ENCODE peak calls at places on chromosomes 6 and 20, in four cellular contexts. One of them, this sample, is unnamed.
A peak's percentile ranks its signal among the peaks of the same experiment; 100 is the strongest.

GRCh38 chr6:147160593-147160992 is 43.6 kb upstream of the STXBP5 start:
- DNase-seq in aorta: no peak
- DNase-seq in HCT116: no peak
- DNase-seq in astrocyte: no peak
- DNase-seq in this sample: no peak

GRCh38 chr6:89217308-89217999 is at the start of gene GABRR1:
- DNase-seq in HCT116: no peak
- DNase-seq in astrocyte: peak; percentile 4
- DNase-seq in aorta: no peak
- DNase-seq in this sample: no peak

GRCh38 chr6:110484321-110484720 is 7.9 kb upstream of the SLC22A16 start:
- DNase-seq in astrocyte: no peak
- DNase-seq in aorta: no peak
- DNase-seq in HCT116: no peak
- DNase-seq in this sample: no peak

GRCh38 chr20:63627129-63627699 is 313 bp upstream of the GMEB2 start:
- DNase-seq in astrocyte: peak; percentile 79
- DNase-seq in HCT116: peak; percentile 87
- DNase-seq in aorta: peak; percentile 98
- DNase-seq in this sample: peak; percentile 86

GRCh38 chr20:16123623-16124022 is 449.6 kb downstream of the KIF16B start:
- DNase-seq in astrocyte: no peak
- DNase-seq in HCT116: no peak
- DNase-seq in aorta: no peak
- DNase-seq in this sample: no peak

GRCh38 chr6:29558439-29559079 is 973 bp downstream of the UBD start:
- DNase-seq in aorta: no peak
- DNase-seq in astrocyte: no peak
- DNase-seq in HCT116: no peak
- DNase-seq in this sample: no peak

GRCh38 chr6:11011787-11012234 is 32.3 kb downstream of the ELOVL2 start:
- DNase-seq in astrocyte: no peak
- DNase-seq in HCT116: peak; percentile 52
- DNase-seq in aorta: no peak
- DNase-seq in this sample: no peak

GRCh38 chr6:84456803-84457202 is 229.4 kb upstream of the CEP162 start:
- DNase-seq in astrocyte: no peak
- DNase-seq in aorta: no peak
- DNase-seq in HCT116: no peak
- DNase-seq in this sample: no peak

GRCh38 chr6:157469378-157469777 is 88.4 kb downstream of the ZDHHC14 start:
- DNase-seq in astrocyte: no peak
- DNase-seq in aorta: no peak
- DNase-seq in HCT116: no peak
- DNase-seq in this sample: no peak

GRCh38 chr6:149221774-149222070 is 95.8 kb upstream of the TAB2 start:
- DNase-seq in HCT116: no peak
- DNase-seq in astrocyte: peak; percentile 91
- DNase-seq in aorta: no peak
- DNase-seq in this sample: no peak

GRCh38 chr20:38447931-38448675 is 13.0 kb upstream of the SNHG17 start:
- DNase-seq in aorta: peak; percentile 40
- DNase-seq in HCT116: no peak
- DNase-seq in astrocyte: no peak
- DNase-seq in this sample: no peak

GRCh38 chr6:139342957-139343750 is 31.3 kb downstream of the CITED2 start:
- DNase-seq in astrocyte: no peak
- DNase-seq in HCT116: no peak
- DNase-seq in aorta: no peak
- DNase-seq in this sample: no peak

GRCh38 chr6:134416501-134417154 is 98.7 kb upstream of the SGK1 start:
- DNase-seq in HCT116: no peak
- DNase-seq in aorta: no peak
- DNase-seq in astrocyte: peak; percentile 75
- DNase-seq in this sample: no peak

GRCh38 chr20:62475027-62475818 is 572 bp downstream of the GATA5 start:
- DNase-seq in astrocyte: no peak
- DNase-seq in HCT116: no peak
- DNase-seq in aorta: no peak
- DNase-seq in this sample: no peak
- H3K27ac ChIP-seq in astrocyte: no peak overlapping the region
- H3K27ac ChIP-seq in HCT116: no peak overlapping the region
- H3K27ac ChIP-seq in aorta: no peak overlapping the region
- H3K27ac ChIP-seq in this sample: no peak overlapping the region

DNA sequence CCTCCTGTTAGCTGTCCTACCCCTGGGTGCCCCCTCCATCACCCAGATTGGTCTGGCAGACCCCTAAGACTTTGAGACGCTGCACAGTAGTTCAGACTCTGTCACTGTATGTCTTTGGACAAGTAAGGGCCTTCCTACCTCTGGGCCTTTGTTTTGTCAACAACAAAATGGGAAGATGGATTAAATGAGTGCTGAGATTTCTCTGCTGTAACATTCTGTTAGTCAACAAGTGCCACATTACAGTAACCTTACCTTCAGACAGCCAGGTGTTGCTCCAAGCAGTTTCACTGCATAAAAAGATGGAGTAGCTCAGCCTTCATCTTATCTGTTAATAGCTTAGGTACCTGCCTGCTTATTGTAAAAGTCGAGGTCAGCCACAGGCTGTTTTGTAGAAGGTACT is 16.0 kb downstream of the CHMP4B start:
- DNase-seq in astrocyte: no peak
- DNase-seq in HCT116: no peak
- DNase-seq in aorta: no peak
- DNase-seq in this sample: no peak
- H3K27ac ChIP-seq in astrocyte: no peak overlapping the region
- H3K27ac ChIP-seq in HCT116: no peak overlapping the region
- H3K27ac ChIP-seq in aorta: peak overlapping the region; percentile 39
- H3K27ac ChIP-seq in this sample: no peak overlapping the region

GRCh38 chr20:237918-238317 is 10.9 kb downstream of the DEFB129 start:
- DNase-seq in HCT116: no peak
- DNase-seq in astrocyte: no peak
- DNase-seq in aorta: no peak
- DNase-seq in this sample: no peak

GRCh38 chr20:235891-236290 is 8.8 kb downstream of the DEFB129 start:
- DNase-seq in astrocyte: no peak
- DNase-seq in HCT116: no peak
- DNase-seq in aorta: no peak
- DNase-seq in this sample: no peak

GRCh38 chr20:237479-237878 is 10.4 kb downstream of the DEFB129 start:
- DNase-seq in HCT116: no peak
- DNase-seq in astrocyte: no peak
- DNase-seq in aorta: no peak
- DNase-seq in this sample: no peak
- H3K27ac ChIP-seq in HCT116: no peak overlapping the region
- H3K27ac ChIP-seq in astrocyte: no peak overlapping the region
- H3K27ac ChIP-seq in aorta: no peak overlapping the region
- H3K27ac ChIP-seq in this sample: no peak overlapping the region

GRCh38 chr6:158771399-158772158 is 47.6 kb downstream of the EZR start:
- DNase-seq in HCT116: no peak
- DNase-seq in aorta: no peak
- DNase-seq in astrocyte: no peak
- DNase-seq in this sample: no peak
- H3K27ac ChIP-seq in HCT116: peak overlapping the region; percentile 57
- H3K27ac ChIP-seq in aorta: no peak overlapping the region
- H3K27ac ChIP-seq in astrocyte: no peak overlapping the region
- H3K27ac ChIP-seq in this sample: no peak overlapping the region

GRCh38 chr6:57220083-57220703 is 1.9 kb downstream of the RAB23 start:
- DNase-seq in HCT116: no peak
- DNase-seq in astrocyte: no peak
- DNase-seq in aorta: no peak
- DNase-seq in this sample: no peak

GRCh38 chr6:57216235-57217101 is 5.6 kb downstream of the RAB23 start:
- DNase-seq in astrocyte: peak; percentile 75
- DNase-seq in aorta: no peak
- DNase-seq in HCT116: no peak
- DNase-seq in this sample: peak; percentile 31

GRCh38 chr6:57215260-57215659 is 6.8 kb downstream of the RAB23 start:
- DNase-seq in aorta: no peak
- DNase-seq in HCT116: no peak
- DNase-seq in astrocyte: no peak
- DNase-seq in this sample: no peak

GRCh38 chr6:57221191-57221935 is 744 bp downstream of the RAB23 start:
- DNase-seq in aorta: peak; percentile 90
- DNase-seq in astrocyte: peak; percentile 46
- DNase-seq in HCT116: peak; percentile 54
- DNase-seq in this sample: no peak

DNA sequence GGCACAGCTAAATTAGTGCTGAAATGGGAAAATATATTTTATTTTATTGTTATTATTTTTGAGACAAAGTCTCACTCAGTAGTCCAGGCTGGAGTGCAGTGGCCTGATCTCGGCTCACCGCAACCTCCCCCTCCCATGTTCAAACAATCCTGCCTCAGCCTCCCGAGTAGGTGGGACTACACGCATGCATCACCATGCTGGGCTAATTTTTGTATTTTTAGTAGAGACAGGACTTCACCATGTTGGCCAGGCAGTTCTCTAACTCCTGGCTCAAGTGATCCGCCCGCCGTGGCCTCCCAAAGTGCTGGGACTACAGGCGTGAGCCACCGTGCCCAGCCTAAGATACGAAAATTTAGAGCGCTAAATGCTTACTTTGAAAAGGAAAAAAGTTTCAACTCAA is 4.8 kb downstream of the RAB23 start:
- DNase-seq in astrocyte: no peak
- DNase-seq in HCT116: no peak
- DNase-seq in aorta: no peak
- DNase-seq in this sample: no peak
- H3K27ac ChIP-seq in astrocyte: no peak overlapping the region
- H3K27ac ChIP-seq in HCT116: no peak overlapping the region
- H3K27ac ChIP-seq in aorta: no peak overlapping the region
- H3K27ac ChIP-seq in this sample: no peak overlapping the region

GRCh38 chr6:15500901-15501805 is 161.7 kb downstream of the DTNBP1 start:
- DNase-seq in astrocyte: no peak
- DNase-seq in aorta: peak; percentile 57
- DNase-seq in HCT116: no peak
- DNase-seq in this sample: no peak
- H3K27ac ChIP-seq in astrocyte: no peak overlapping the region
- H3K27ac ChIP-seq in aorta: no peak overlapping the region
- H3K27ac ChIP-seq in HCT116: no peak overlapping the region
- H3K27ac ChIP-seq in this sample: no peak overlapping the region

DNA sequence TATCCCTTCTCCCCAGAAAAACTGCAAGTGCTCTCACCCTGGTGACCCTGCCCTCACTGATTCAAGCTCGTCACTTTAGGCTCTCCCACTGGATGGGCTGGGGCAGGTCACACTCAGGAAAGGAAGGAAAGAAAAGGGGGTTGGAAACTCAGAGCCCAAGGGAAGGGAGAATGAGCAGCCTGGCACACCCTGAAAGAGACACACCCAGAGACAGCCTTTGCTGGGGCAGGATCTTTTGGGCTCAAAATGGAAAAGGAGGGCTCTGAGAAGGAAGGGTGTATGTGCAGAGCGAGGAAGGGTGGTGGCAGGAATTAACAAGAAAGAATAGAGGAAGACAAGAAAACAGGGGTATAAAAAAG is 2.5 kb downstream of the PPP1R18 start:
- DNase-seq in astrocyte: no peak
- DNase-seq in aorta: no peak
- DNase-seq in HCT116: no peak
- DNase-seq in this sample: no peak
- H3K27ac ChIP-seq in astrocyte: peak overlapping the region; percentile 81
- H3K27ac ChIP-seq in aorta: peak overlapping the region; percentile 84
- H3K27ac ChIP-seq in HCT116: peak overlapping the region; percentile 85
- H3K27ac ChIP-seq in this sample: peak overlapping the region; percentile 66

GRCh38 chr20:35903843-35904242 is 50.5 kb downstream of the SCAND1 start:
- DNase-seq in HCT116: no peak
- DNase-seq in aorta: no peak
- DNase-seq in astrocyte: peak; percentile 60
- DNase-seq in this sample: no peak
- H3K27ac ChIP-seq in HCT116: no peak overlapping the region
- H3K27ac ChIP-seq in aorta: no peak overlapping the region
- H3K27ac ChIP-seq in astrocyte: no peak overlapping the region
- H3K27ac ChIP-seq in this sample: no peak overlapping the region

GRCh38 chr20:24998121-24998520 is 5.6 kb upstream of the APMAP start:
- DNase-seq in aorta: no peak
- DNase-seq in astrocyte: no peak
- DNase-seq in HCT116: no peak
- DNase-seq in this sample: no peak

GRCh38 chr20:24998631-24999445 is 6.3 kb upstream of the APMAP start:
- DNase-seq in aorta: peak; percentile 25
- DNase-seq in HCT116: no peak
- DNase-seq in astrocyte: no peak
- DNase-seq in this sample: no peak

GRCh38 chr20:24999568-24999967 is 7.0 kb upstream of the APMAP start:
- DNase-seq in HCT116: no peak
- DNase-seq in aorta: peak; percentile 13
- DNase-seq in astrocyte: no peak
- DNase-seq in this sample: no peak

GRCh38 chr20:25003002-25003401 is 10.5 kb upstream of the APMAP start:
- DNase-seq in HCT116: no peak
- DNase-seq in aorta: no peak
- DNase-seq in astrocyte: no peak
- DNase-seq in this sample: no peak

GRCh38 chr20:25000268-25000801 is 7.8 kb upstream of the APMAP start:
- DNase-seq in aorta: peak; percentile 78
- DNase-seq in HCT116: no peak
- DNase-seq in astrocyte: peak; percentile 68
- DNase-seq in this sample: no peak
- H3K27ac ChIP-seq in aorta: no peak overlapping the region
- H3K27ac ChIP-seq in HCT116: no peak overlapping the region
- H3K27ac ChIP-seq in astrocyte: no peak overlapping the region
- H3K27ac ChIP-seq in this sample: no peak overlapping the region

GRCh38 chr6:12570461-12571030 is 146.0 kb upstream of the PHACTR1 start:
- DNase-seq in astrocyte: peak; percentile 58
- DNase-seq in aorta: no peak
- DNase-seq in HCT116: no peak
- DNase-seq in this sample: no peak

GRCh38 chr6:12572884-12573824 is 143.4 kb upstream of the PHACTR1 start:
- DNase-seq in HCT116: no peak
- DNase-seq in aorta: no peak
- DNase-seq in astrocyte: peak; percentile 92
- DNase-seq in this sample: no peak

GRCh38 chr6:12567682-12568081 is 148.9 kb upstream of the PHACTR1 start:
- DNase-seq in HCT116: no peak
- DNase-seq in astrocyte: no peak
- DNase-seq in aorta: no peak
- DNase-seq in this sample: no peak

GRCh38 chr6:12566618-12567123 is 149.9 kb upstream of the PHACTR1 start:
- DNase-seq in HCT116: no peak
- DNase-seq in aorta: no peak
- DNase-seq in astrocyte: no peak
- DNase-seq in this sample: no peak

DNA sequence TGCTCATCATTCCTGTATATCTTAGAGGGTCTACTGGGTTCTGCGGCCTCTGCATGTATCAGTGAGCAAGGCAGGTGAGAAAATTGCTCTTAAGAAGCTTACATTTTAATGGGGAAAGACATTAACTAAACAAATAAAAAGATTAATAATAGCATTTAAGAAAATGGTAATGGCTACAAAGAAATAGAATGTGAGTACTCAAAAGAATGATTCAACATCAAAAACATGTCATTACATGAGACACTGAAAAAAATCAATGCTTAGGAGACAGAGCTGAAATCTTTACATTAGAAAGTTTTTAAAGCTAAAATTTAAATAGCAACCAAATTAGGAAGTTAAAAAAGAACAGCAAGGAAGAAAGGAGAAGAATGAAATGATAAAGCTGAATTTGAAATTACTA is 146.9 kb upstream of the PHACTR1 start:
- DNase-seq in astrocyte: no peak
- DNase-seq in HCT116: no peak
- DNase-seq in aorta: no peak
- DNase-seq in this sample: no peak
- H3K27ac ChIP-seq in astrocyte: no peak overlapping the region
- H3K27ac ChIP-seq in HCT116: no peak overlapping the region
- H3K27ac ChIP-seq in aorta: no peak overlapping the region
- H3K27ac ChIP-seq in this sample: no peak overlapping the region